ENCODE peak calls at places on chromosomes 6 and 20, in four cellular contexts. Q, D, M and X are unnamed samples.

GRCh38 chr20:50558483-50558925 is 48.3 kb downstream of the PTPN1 start:
- DNase-seq in D (peak; percentile 94), M (no peak), Q (no peak), X (peak; percentile 98)

GRCh38 chr6:117548797-117549301 is 53.5 kb downstream of the GOPC start:
- DNase-seq in M (no peak), Q (no peak), D (peak; percentile 70), X (peak; percentile 86)

GRCh38 chr6:126388235-126388634 is 48.3 kb downstream of the CENPW start:
- DNase-seq in D (no peak), M (no peak), Q (no peak), X (no peak)

GRCh38 chr20:576156-576555 is 32.6 kb upstream of the CSNK2A1 start:
- DNase-seq in D (no peak), M (no peak), Q (no peak), X (no peak)

GRCh38 chr6:162294030-162294429 is 433.5 kb downstream of the PRKN start:
- DNase-seq in D (no peak), Q (no peak), M (no peak), X (no peak)

GRCh38 chr6:52514514-52514913 is 62.3 kb downstream of the TRAM2 start:
- DNase-seq in Q (no peak), D (peak; percentile 83), M (no peak), X (peak; percentile 86)

GRCh38 chr6:155429321-155429893 is 26.2 kb downstream of the NOX3 start:
- DNase-seq in D (no peak), Q (no peak), M (no peak), X (no peak)

GRCh38 chr20:6030453-6031080 is 23.3 kb downstream of the LRRN4 start:
- DNase-seq in D (no peak), Q (no peak), M (no peak), X (no peak)

GRCh38 chr20:774016-774679 is 5.8 kb upstream of the SLC52A3 start:
- DNase-seq in D (no peak), M (peak; percentile 19), Q (no peak), X (no peak)

GRCh38 chr20:37529214-37529967 is 1.7 kb upstream of the BLCAP start:
- DNase-seq in Q (no peak), M (no peak), D (no peak), X (no peak)

GRCh38 chr6:47044418-47044817 is 2.3 kb upstream of the ADGRF1 start:
- DNase-seq in Q (no peak), D (peak; percentile 43), M (no peak), X (peak; percentile 95)

GRCh38 chr20:58014628-58015315 is 213.7 kb downstream of the ANKRD60 start:
- DNase-seq in D (no peak), M (no peak), Q (no peak), X (peak; percentile 81)

GRCh38 chr6:132275253-132275970 is 125.9 kb downstream of the MOXD1 start:
- DNase-seq in M (no peak), Q (no peak), D (peak; percentile 15), X (no peak)

GRCh38 chr20:33653218-33653899 is 8.8 kb upstream of the C20orf144 start:
- DNase-seq in D (peak; percentile 74), M (peak; percentile 83), Q (peak; percentile 89), X (peak; percentile 80)

GRCh38 chr6:32954983-32955802 is 2.3 kb upstream of the HLA-DMA start:
- DNase-seq in M (no peak), D (peak; percentile 36), Q (no peak), X (peak; percentile 33)

GRCh38 chr6:2766767-2767314 is 1.6 kb downstream of the WRNIP1 start:
- DNase-seq in Q (no peak), D (peak; percentile 41), M (no peak), X (peak; percentile 41)

GRCh38 chr20:19497064-19497463 is 261.0 kb upstream of the RIN2 start:
- DNase-seq in Q (no peak), D (peak; percentile 95), M (no peak), X (peak; percentile 80)

GRCh38 chr20:56429496-56429895 is 17.4 kb downstream of the CASS4 start:
- DNase-seq in Q (no peak), D (peak; percentile 83), M (no peak), X (peak; percentile 87)

GRCh38 chr6:36856277-36856676 is 17.0 kb upstream of the CPNE5 start:
- DNase-seq in D (no peak), Q (no peak), M (no peak), X (no peak)

GRCh38 chr6:97305676-97306075 is 22.7 kb upstream of the MMS22L start:
- DNase-seq in M (no peak), Q (no peak), D (no peak), X (no peak)

GRCh38 chr20:19750907-19751636 is 7.0 kb upstream of the RIN2 start:
- DNase-seq in M (no peak), Q (no peak), D (no peak), X (no peak)

GRCh38 chr6:40336986-40337780 is 250.0 kb downstream of the LRFN2 start:
- DNase-seq in M (no peak), D (no peak), Q (no peak), X (no peak)

GRCh38 chr6:52994031-52994788 is 874 bp downstream of the GSTA4 start:
- DNase-seq in D (peak; percentile 62), M (no peak), Q (peak; percentile 75), X (peak; percentile 71)

GRCh38 chr6:155349129-155349528 is 34.8 kb upstream of the TFB1M start:
- DNase-seq in D (peak; percentile 61), M (no peak), Q (no peak), X (peak; percentile 31)

GRCh38 chr6:133891814-133892443 is 3.0 kb downstream of the TCF21 start:
- DNase-seq in Q (no peak), M (no peak), D (no peak), X (no peak)

GRCh38 chr20:35954907-35955251 is 577 bp upstream of the SCAND1 start:
- DNase-seq in M (no peak), Q (no peak), D (peak; percentile 51), X (peak; percentile 80)

GRCh38 chr6:6878921-6879585 is 228.7 kb upstream of the RREB1 start:
- DNase-seq in D (peak; percentile 31), Q (no peak), M (no peak), X (no peak)

GRCh38 chr6:133550026-133550425 is 308.9 kb downstream of the EYA4 start:
- DNase-seq in M (no peak), Q (no peak), D (no peak), X (no peak)

GRCh38 chr20:31550099-31550498 is 35.9 kb downstream of the HM13 start:
- DNase-seq in Q (no peak), D (no peak), M (no peak), X (no peak)

GRCh38 chr6:7257521-7258230 is 55.3 kb downstream of the SSR1 start:
- DNase-seq in M (no peak), D (no peak), Q (no peak), X (no peak)

GRCh38 chr6:48183174-48183573 is 72.2 kb upstream of the PTCHD4 start:
- DNase-seq in D (no peak), M (no peak), Q (no peak), X (no peak)

GRCh38 chr6:38239719-38240451 is 399.8 kb downstream of the BTBD9 start:
- DNase-seq in M (peak; percentile 23), D (peak; percentile 83), Q (peak; percentile 43), X (peak; percentile 68)